ENCODE peak calls at places on chromosome 5, in five cellular contexts. One of them, this sample, is unnamed.

GRCh38 chr5:118022062-118022461 is 966.3 kb downstream of the DTWD2 start:
- DNase-seq in AG10803: no peak
- DNase-seq in psoas muscle: no peak
- DNase-seq in upper lobe of right lung: no peak
- DNase-seq in HFFc6: no peak
- DNase-seq in this sample: no peak

GRCh38 chr5:1204693-1205242 is 3.4 kb downstream of the SLC6A19 start:
- DNase-seq in AG10803: peak; percentile 5
- DNase-seq in psoas muscle: no peak
- DNase-seq in upper lobe of right lung: no peak
- DNase-seq in HFFc6: peak; percentile 39
- DNase-seq in this sample: peak; percentile 12

GRCh38 chr5:12110629-12111028 is 206.4 kb upstream of the CTNND2 start:
- DNase-seq in AG10803: no peak
- DNase-seq in psoas muscle: no peak
- DNase-seq in upper lobe of right lung: no peak
- DNase-seq in HFFc6: no peak
- DNase-seq in this sample: no peak

GRCh38 chr5:93311825-93312224 is 269.2 kb downstream of the NR2F1-AS1 start:
- DNase-seq in AG10803: no peak
- DNase-seq in psoas muscle: no peak
- DNase-seq in upper lobe of right lung: no peak
- DNase-seq in HFFc6: no peak
- DNase-seq in this sample: no peak

GRCh38 chr5:3604501-3604900 is 8.9 kb downstream of the IRX1 start:
- DNase-seq in AG10803: no peak
- DNase-seq in psoas muscle: no peak
- DNase-seq in upper lobe of right lung: peak; percentile 17
- DNase-seq in HFFc6: no peak
- DNase-seq in this sample: no peak

GRCh38 chr5:43973318-43973717 is 370.3 kb downstream of the NNT start:
- DNase-seq in AG10803: peak; percentile 9
- DNase-seq in psoas muscle: no peak
- DNase-seq in upper lobe of right lung: no peak
- DNase-seq in HFFc6: no peak
- DNase-seq in this sample: no peak

GRCh38 chr5:177540438-177540837 is 13.9 kb downstream of the FAM193B start:
- DNase-seq in AG10803: no peak
- DNase-seq in psoas muscle: no peak
- DNase-seq in upper lobe of right lung: no peak
- DNase-seq in HFFc6: no peak
- DNase-seq in this sample: no peak

GRCh38 chr5:110414360-110414759 is 312.1 kb downstream of the TMEM232 start:
- DNase-seq in AG10803: peak; percentile 42
- DNase-seq in psoas muscle: no peak
- DNase-seq in upper lobe of right lung: no peak
- DNase-seq in HFFc6: no peak
- DNase-seq in this sample: peak; percentile 11

GRCh38 chr5:158410976-158411375 is 552.0 kb upstream of the CLINT1 start:
- DNase-seq in AG10803: peak; percentile 86
- DNase-seq in psoas muscle: no peak
- DNase-seq in upper lobe of right lung: no peak
- DNase-seq in HFFc6: no peak
- DNase-seq in this sample: no peak

GRCh38 chr5:128667148-128667547 is 129.1 kb upstream of the FBN2 start:
- DNase-seq in AG10803: no peak
- DNase-seq in psoas muscle: no peak
- DNase-seq in upper lobe of right lung: no peak
- DNase-seq in HFFc6: no peak
- DNase-seq in this sample: no peak

GRCh38 chr5:40494631-40495030 is 185.1 kb upstream of the PTGER4 start:
- DNase-seq in AG10803: no peak
- DNase-seq in psoas muscle: no peak
- DNase-seq in upper lobe of right lung: no peak
- DNase-seq in HFFc6: no peak
- DNase-seq in this sample: no peak

GRCh38 chr5:78295035-78295961 is 800 bp upstream of the AP3B1 start:
- DNase-seq in AG10803: peak; percentile 15
- DNase-seq in psoas muscle: peak; percentile 60
- DNase-seq in upper lobe of right lung: peak; percentile 75
- DNase-seq in HFFc6: no peak
- DNase-seq in this sample: no peak

GRCh38 chr5:127313847-127314473 is 23.4 kb downstream of the MEGF10 start:
- DNase-seq in AG10803: peak; percentile 49
- DNase-seq in psoas muscle: peak; percentile 71
- DNase-seq in upper lobe of right lung: peak; percentile 77
- DNase-seq in HFFc6: peak; percentile 51
- DNase-seq in this sample: peak; percentile 62

GRCh38 chr5:36276864-36277263 is 24.8 kb downstream of the RANBP3L start:
- DNase-seq in AG10803: peak; percentile 35
- DNase-seq in psoas muscle: peak; percentile 47
- DNase-seq in upper lobe of right lung: no peak
- DNase-seq in HFFc6: no peak
- DNase-seq in this sample: no peak

GRCh38 chr5:141880961-141881801 is 3.0 kb upstream of the PCDH1 start:
- DNase-seq in AG10803: no peak
- DNase-seq in psoas muscle: no peak
- DNase-seq in upper lobe of right lung: no peak
- DNase-seq in HFFc6: peak; percentile 32
- DNase-seq in this sample: no peak

GRCh38 chr5:173885481-173886010 is 2.6 kb upstream of the CPEB4 start:
- DNase-seq in AG10803: no peak
- DNase-seq in psoas muscle: no peak
- DNase-seq in upper lobe of right lung: no peak
- DNase-seq in HFFc6: no peak
- DNase-seq in this sample: no peak

GRCh38 chr5:126852104-126852531 is 75.2 kb downstream of the LMNB1 start:
- DNase-seq in AG10803: peak; percentile 16
- DNase-seq in psoas muscle: no peak
- DNase-seq in upper lobe of right lung: no peak
- DNase-seq in HFFc6: no peak
- DNase-seq in this sample: no peak

GRCh38 chr5:137342764-137343163 is 156.4 kb downstream of the SPOCK1 start:
- DNase-seq in AG10803: peak; percentile 28
- DNase-seq in psoas muscle: no peak
- DNase-seq in upper lobe of right lung: no peak
- DNase-seq in HFFc6: no peak
- DNase-seq in this sample: peak; percentile 9

GRCh38 chr5:77921369-77921768 is 145.2 kb upstream of the TBCA start:
- DNase-seq in AG10803: no peak
- DNase-seq in psoas muscle: no peak
- DNase-seq in upper lobe of right lung: no peak
- DNase-seq in HFFc6: no peak
- DNase-seq in this sample: no peak

GRCh38 chr5:181260720-181261319 is at the start of gene TRIM52:
- DNase-seq in AG10803: peak; percentile 89
- DNase-seq in psoas muscle: peak; percentile 97
- DNase-seq in upper lobe of right lung: peak; percentile 96
- DNase-seq in HFFc6: peak; percentile 89
- DNase-seq in this sample: peak; percentile 82

GRCh38 chr5:122842016-122842580 is 3.3 kb upstream of the SNX24 start:
- DNase-seq in AG10803: no peak
- DNase-seq in psoas muscle: no peak
- DNase-seq in upper lobe of right lung: no peak
- DNase-seq in HFFc6: no peak
- DNase-seq in this sample: no peak

GRCh38 chr5:35436441-35437057 is 181.1 kb upstream of the SPEF2 start:
- DNase-seq in AG10803: peak; percentile 38
- DNase-seq in psoas muscle: no peak
- DNase-seq in upper lobe of right lung: no peak
- DNase-seq in HFFc6: peak; percentile 49
- DNase-seq in this sample: peak; percentile 9

GRCh38 chr5:133390416-133391155 is 221.8 kb downstream of the FSTL4 start:
- DNase-seq in AG10803: no peak
- DNase-seq in psoas muscle: no peak
- DNase-seq in upper lobe of right lung: no peak
- DNase-seq in HFFc6: no peak
- DNase-seq in this sample: no peak

GRCh38 chr5:80672140-80672736 is 17.5 kb upstream of the DHFR start:
- DNase-seq in AG10803: peak; percentile 68
- DNase-seq in psoas muscle: peak; percentile 66
- DNase-seq in upper lobe of right lung: peak; percentile 66
- DNase-seq in HFFc6: peak; percentile 67
- DNase-seq in this sample: peak; percentile 57

GRCh38 chr5:176517053-176517661 is 20.0 kb downstream of the RNF44 start:
- DNase-seq in AG10803: no peak
- DNase-seq in psoas muscle: no peak
- DNase-seq in upper lobe of right lung: no peak
- DNase-seq in HFFc6: no peak
- DNase-seq in this sample: no peak

GRCh38 chr5:133996683-133997252 is 8.0 kb downstream of the VDAC1 start:
- DNase-seq in AG10803: no peak
- DNase-seq in psoas muscle: no peak
- DNase-seq in upper lobe of right lung: no peak
- DNase-seq in HFFc6: no peak
- DNase-seq in this sample: no peak

GRCh38 chr5:135498662-135498995 is 37.1 kb downstream of the NEUROG1 start:
- DNase-seq in AG10803: no peak
- DNase-seq in psoas muscle: no peak
- DNase-seq in upper lobe of right lung: no peak
- DNase-seq in HFFc6: no peak
- DNase-seq in this sample: no peak

GRCh38 chr5:425714-426113 is 17.3 kb upstream of the EXOC3 start:
- DNase-seq in AG10803: no peak
- DNase-seq in psoas muscle: peak; percentile 4
- DNase-seq in upper lobe of right lung: no peak
- DNase-seq in HFFc6: no peak
- DNase-seq in this sample: no peak

GRCh38 chr5:68396722-68397121 is 181.2 kb downstream of the PIK3R1 start:
- DNase-seq in AG10803: no peak
- DNase-seq in psoas muscle: no peak
- DNase-seq in upper lobe of right lung: no peak
- DNase-seq in HFFc6: no peak
- DNase-seq in this sample: no peak

GRCh38 chr5:31364881-31365636 is 166.8 kb downstream of the DROSHA start:
- DNase-seq in AG10803: peak; percentile 91
- DNase-seq in psoas muscle: no peak
- DNase-seq in upper lobe of right lung: no peak
- DNase-seq in HFFc6: peak; percentile 91
- DNase-seq in this sample: peak; percentile 68

GRCh38 chr5:76546497-76547102 is 76.6 kb downstream of the F2RL2 start:
- DNase-seq in AG10803: no peak
- DNase-seq in psoas muscle: no peak
- DNase-seq in upper lobe of right lung: no peak
- DNase-seq in HFFc6: no peak
- DNase-seq in this sample: no peak

GRCh38 chr5:79774171-79774854 is 84.7 kb downstream of the CMYA5 start:
- DNase-seq in AG10803: peak; percentile 24
- DNase-seq in psoas muscle: no peak
- DNase-seq in upper lobe of right lung: no peak
- DNase-seq in HFFc6: peak; percentile 36
- DNase-seq in this sample: no peak

This sample was measured in brain microvascular endothelial cell.